ENCODE peak calls at places on chromosomes 7 and 10, in eight cellular contexts. U is GM03348; B is iris pigment epithelial cell; Y is upper lobe of left lung; J is CD8-positive, alpha-beta T cell; F is hippocampal formation; P is mucosa of gallbladder; O is left ventricle myocardium superior. H is an unnamed sample.

GRCh38 chr7:135075716-135076115 is 72.2 kb upstream of the TMEM140 start:
- DNase-seq in O (no peak), F (no peak), P (no peak), B (no peak), J (no peak), U (no peak), Y (no peak), H (no peak)

GRCh38 chr7:80646088-80646961 is 7.9 kb downstream of the CD36 start:
- DNase-seq in P (no peak), J (no peak), U (no peak), O (no peak), Y (no peak), B (no peak), F (no peak), H (no peak)

GRCh38 chr10:100879741-100880360 is 32.9 kb upstream of the SLF2 start:
- DNase-seq in U (no peak), Y (no peak), F (no peak), J (no peak), B (no peak), P (no peak), O (no peak), H (peak)

GRCh38 chr7:105819559-105819958 is 56.8 kb downstream of the ATXN7L1 start:
- DNase-seq in F (no peak), B (no peak), J (no peak), Y (peak), P (no peak), O (no peak), U (no peak), H (no peak)

GRCh38 chr7:76515999-76516443 is 5.7 kb downstream of the UPK3B start:
- DNase-seq in J (no peak), F (peak), U (no peak), Y (peak), B (no peak), O (peak), P (no peak), H (peak)

GRCh38 chr7:156994417-156994816 is 16.0 kb downstream of the MNX1 start:
- DNase-seq in P (no peak), O (no peak), J (no peak), B (no peak), Y (no peak), U (no peak), F (no peak), H (no peak)

GRCh38 chr7:137801003-137801402 is 45.8 kb downstream of the DGKI start:
- DNase-seq in B (peak), J (no peak), Y (no peak), F (no peak), U (peak), P (no peak), O (no peak), H (no peak)

GRCh38 chr7:6618621-6619020 is 3.2 kb downstream of the ZNF853 start:
- DNase-seq in J (no peak), Y (no peak), U (no peak), O (no peak), B (no peak), F (no peak), P (no peak), H (no peak)